ENCODE peak calls at places on chromosome 1, in five cellular contexts. One of them, this sample, is unnamed.

GRCh38 chr1:25131794-25132193 is 100.5 kb downstream of the SYF2 start:
- DNase-seq in epithelial cell of esophagus: no peak
- DNase-seq in fibroblast of the aortic adventitia: no peak
- DNase-seq in body of pancreas: no peak
- DNase-seq in psoas muscle: no peak
- DNase-seq in this sample: no peak

GRCh38 chr1:15358565-15359133 is 51.0 kb upstream of the EFHD2 start:
- DNase-seq in epithelial cell of esophagus: no peak
- DNase-seq in fibroblast of the aortic adventitia: no peak
- DNase-seq in body of pancreas: no peak
- DNase-seq in psoas muscle: no peak
- DNase-seq in this sample: no peak

GRCh38 chr1:24966724-24967346 is 36.8 kb upstream of the RUNX3 start:
- DNase-seq in epithelial cell of esophagus: peak; percentile 91
- DNase-seq in fibroblast of the aortic adventitia: peak; percentile 56
- DNase-seq in body of pancreas: peak; percentile 47
- DNase-seq in psoas muscle: peak; percentile 40
- DNase-seq in this sample: peak; percentile 65

GRCh38 chr1:64624446-64624766 is 120.5 kb upstream of the RAVER2 start:
- DNase-seq in epithelial cell of esophagus: peak; percentile 43
- DNase-seq in fibroblast of the aortic adventitia: peak; percentile 48
- DNase-seq in body of pancreas: peak; percentile 27
- DNase-seq in psoas muscle: no peak
- DNase-seq in this sample: peak; percentile 87

GRCh38 chr1:41032147-41032546 is 10.6 kb upstream of the SLFNL1 start:
- DNase-seq in epithelial cell of esophagus: no peak
- DNase-seq in fibroblast of the aortic adventitia: no peak
- DNase-seq in body of pancreas: no peak
- DNase-seq in psoas muscle: no peak
- DNase-seq in this sample: no peak

GRCh38 chr1:23576338-23577055 is 17.2 kb upstream of the ID3 start:
- DNase-seq in epithelial cell of esophagus: no peak
- DNase-seq in fibroblast of the aortic adventitia: peak; percentile 42
- DNase-seq in body of pancreas: no peak
- DNase-seq in psoas muscle: no peak
- DNase-seq in this sample: no peak

GRCh38 chr1:33178836-33179439 is 2.9 kb downstream of the TRIM62 start:
- DNase-seq in epithelial cell of esophagus: no peak
- DNase-seq in fibroblast of the aortic adventitia: no peak
- DNase-seq in body of pancreas: no peak
- DNase-seq in psoas muscle: no peak
- DNase-seq in this sample: no peak

GRCh38 chr1:165828103-165828558 is 717 bp downstream of the UCK2 start:
- DNase-seq in epithelial cell of esophagus: peak; percentile 38
- DNase-seq in fibroblast of the aortic adventitia: peak; percentile 19
- DNase-seq in body of pancreas: peak; percentile 38
- DNase-seq in psoas muscle: peak; percentile 65
- DNase-seq in this sample: no peak

GRCh38 chr1:78281580-78281979 is 209.2 kb upstream of the PTGFR start:
- DNase-seq in epithelial cell of esophagus: no peak
- DNase-seq in fibroblast of the aortic adventitia: peak; percentile 20
- DNase-seq in body of pancreas: no peak
- DNase-seq in psoas muscle: no peak
- DNase-seq in this sample: no peak
- H3K4me3 ChIP-seq in epithelial cell of esophagus: no peak overlapping the region
- H3K4me3 ChIP-seq in fibroblast of the aortic adventitia: no peak overlapping the region
- H3K4me3 ChIP-seq in body of pancreas: no peak overlapping the region
- H3K4me3 ChIP-seq in psoas muscle: no peak overlapping the region
- H3K4me3 ChIP-seq in this sample: no peak overlapping the region

GRCh38 chr1:36094621-36095061 is 5.9 kb downstream of the ADPRS start:
- DNase-seq in epithelial cell of esophagus: no peak
- DNase-seq in fibroblast of the aortic adventitia: peak; percentile 66
- DNase-seq in body of pancreas: no peak
- DNase-seq in psoas muscle: peak; percentile 46
- DNase-seq in this sample: no peak
- H3K4me3 ChIP-seq in epithelial cell of esophagus: no peak overlapping the region
- H3K4me3 ChIP-seq in fibroblast of the aortic adventitia: no peak overlapping the region
- H3K4me3 ChIP-seq in body of pancreas: no peak overlapping the region
- H3K4me3 ChIP-seq in psoas muscle: no peak overlapping the region
- H3K4me3 ChIP-seq in this sample: no peak overlapping the region

GRCh38 chr1:226884966-226885820 is 14.8 kb downstream of the PSEN2 start:
- DNase-seq in epithelial cell of esophagus: no peak
- DNase-seq in fibroblast of the aortic adventitia: no peak
- DNase-seq in body of pancreas: no peak
- DNase-seq in psoas muscle: no peak
- DNase-seq in this sample: no peak

GRCh38 chr1:226887006-226887405 is 16.6 kb downstream of the PSEN2 start:
- DNase-seq in epithelial cell of esophagus: no peak
- DNase-seq in fibroblast of the aortic adventitia: no peak
- DNase-seq in body of pancreas: no peak
- DNase-seq in psoas muscle: no peak
- DNase-seq in this sample: no peak

GRCh38 chr1:226888021-226888420 is 17.6 kb downstream of the PSEN2 start:
- DNase-seq in epithelial cell of esophagus: no peak
- DNase-seq in fibroblast of the aortic adventitia: no peak
- DNase-seq in body of pancreas: no peak
- DNase-seq in psoas muscle: no peak
- DNase-seq in this sample: no peak

GRCh38 chr1:226884116-226884515 is 13.7 kb downstream of the PSEN2 start:
- DNase-seq in epithelial cell of esophagus: peak; percentile 47
- DNase-seq in fibroblast of the aortic adventitia: no peak
- DNase-seq in body of pancreas: no peak
- DNase-seq in psoas muscle: no peak
- DNase-seq in this sample: no peak

GRCh38 chr1:226886142-226886901 is 15.9 kb downstream of the PSEN2 start:
- DNase-seq in epithelial cell of esophagus: no peak
- DNase-seq in fibroblast of the aortic adventitia: no peak
- DNase-seq in body of pancreas: no peak
- DNase-seq in psoas muscle: no peak
- DNase-seq in this sample: no peak
- H3K4me3 ChIP-seq in epithelial cell of esophagus: no peak overlapping the region
- H3K4me3 ChIP-seq in fibroblast of the aortic adventitia: no peak overlapping the region
- H3K4me3 ChIP-seq in body of pancreas: no peak overlapping the region
- H3K4me3 ChIP-seq in psoas muscle: no peak overlapping the region
- H3K4me3 ChIP-seq in this sample: no peak overlapping the region

DNA sequence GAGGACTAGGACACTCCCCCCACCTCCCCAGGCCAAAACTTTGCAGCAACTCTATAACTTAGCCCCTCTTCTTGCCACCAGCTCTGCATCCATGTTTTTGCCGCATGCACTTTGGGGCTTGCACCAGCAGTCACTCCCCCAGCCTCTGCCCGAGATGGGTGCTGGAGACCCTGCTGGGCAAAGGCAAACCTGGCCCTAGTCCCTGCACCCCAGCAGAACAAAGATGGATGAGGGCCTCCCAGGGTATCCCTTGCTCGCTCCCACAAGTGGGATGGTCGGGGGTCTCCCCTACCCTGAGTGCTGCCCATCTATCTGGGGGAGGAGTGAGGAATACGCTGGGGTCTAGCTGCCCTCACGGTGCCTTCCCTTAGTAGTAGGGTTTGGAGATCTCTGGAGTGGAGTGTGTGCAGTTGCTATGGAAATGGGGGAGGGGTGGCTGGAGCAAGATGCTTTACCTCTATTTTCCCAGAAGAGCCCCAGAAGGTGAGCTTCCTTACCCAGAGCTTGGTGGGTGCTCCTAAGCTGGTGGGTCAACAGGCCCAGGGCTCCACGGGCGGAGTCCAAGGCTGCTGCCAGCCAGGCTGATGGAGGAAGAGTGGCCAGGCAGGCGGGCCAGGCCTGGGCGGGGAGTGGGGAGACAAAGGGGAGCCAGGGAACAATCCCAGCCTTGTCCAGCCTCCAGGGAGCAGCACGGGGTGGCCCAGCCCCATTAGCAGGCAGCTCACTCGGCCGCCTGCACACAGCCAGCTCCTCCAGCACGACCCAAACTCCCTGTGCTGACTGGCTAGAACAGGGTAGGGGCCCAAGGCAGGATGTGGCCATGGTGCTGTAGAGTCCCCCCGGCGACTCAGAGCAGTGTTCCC is at the start of gene PAQR6:
- DNase-seq in epithelial cell of esophagus: no peak
- DNase-seq in fibroblast of the aortic adventitia: no peak
- DNase-seq in body of pancreas: peak; percentile 34
- DNase-seq in psoas muscle: peak; percentile 29
- DNase-seq in this sample: no peak
- H3K4me3 ChIP-seq in epithelial cell of esophagus: no peak within 1 kb of the TSS
- H3K4me3 ChIP-seq in fibroblast of the aortic adventitia: no peak within 1 kb of the TSS
- H3K4me3 ChIP-seq in body of pancreas: no peak within 1 kb of the TSS
- H3K4me3 ChIP-seq in psoas muscle: no peak within 1 kb of the TSS
- H3K4me3 ChIP-seq in this sample: no peak within 1 kb of the TSS

DNA sequence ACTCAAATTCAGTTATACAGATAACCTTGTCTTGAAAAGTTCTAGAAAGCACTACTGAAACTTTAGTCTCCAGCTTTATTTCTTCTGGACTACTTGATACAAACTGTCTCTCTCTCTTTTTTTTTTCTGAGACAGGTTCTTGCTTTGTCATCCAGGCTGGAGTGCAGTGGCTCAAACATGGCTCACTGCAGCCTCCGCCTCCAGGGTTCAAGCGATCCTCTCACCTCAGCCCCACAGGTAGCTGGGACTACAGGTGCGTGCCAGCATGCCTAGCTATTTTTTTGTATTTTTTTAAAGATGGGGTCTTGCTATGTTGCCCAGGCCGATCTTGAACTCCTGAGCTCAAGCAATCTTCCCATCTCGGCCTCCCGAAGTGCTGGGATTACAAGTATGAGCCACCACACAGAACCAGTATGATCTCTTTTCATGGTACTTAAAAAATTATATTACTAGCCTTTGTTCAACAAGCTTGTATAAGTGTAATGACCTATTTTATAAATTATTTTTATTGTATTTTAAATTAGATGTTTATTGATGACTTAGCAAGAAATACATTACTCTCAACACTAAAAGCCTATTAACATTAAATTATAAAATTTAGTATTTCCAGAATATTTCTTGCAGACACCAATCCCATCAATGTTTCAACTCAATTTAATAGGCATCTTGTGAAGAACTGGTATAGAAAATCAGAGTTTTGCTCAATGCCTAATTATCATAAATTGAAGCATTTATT is 36.1 kb upstream of the MTF2 start:
- DNase-seq in epithelial cell of esophagus: no peak
- DNase-seq in fibroblast of the aortic adventitia: no peak
- DNase-seq in body of pancreas: no peak
- DNase-seq in psoas muscle: no peak
- DNase-seq in this sample: no peak
- H3K4me3 ChIP-seq in epithelial cell of esophagus: no peak overlapping the region
- H3K4me3 ChIP-seq in fibroblast of the aortic adventitia: no peak overlapping the region
- H3K4me3 ChIP-seq in body of pancreas: no peak overlapping the region
- H3K4me3 ChIP-seq in psoas muscle: no peak overlapping the region
- H3K4me3 ChIP-seq in this sample: no peak overlapping the region

DNA sequence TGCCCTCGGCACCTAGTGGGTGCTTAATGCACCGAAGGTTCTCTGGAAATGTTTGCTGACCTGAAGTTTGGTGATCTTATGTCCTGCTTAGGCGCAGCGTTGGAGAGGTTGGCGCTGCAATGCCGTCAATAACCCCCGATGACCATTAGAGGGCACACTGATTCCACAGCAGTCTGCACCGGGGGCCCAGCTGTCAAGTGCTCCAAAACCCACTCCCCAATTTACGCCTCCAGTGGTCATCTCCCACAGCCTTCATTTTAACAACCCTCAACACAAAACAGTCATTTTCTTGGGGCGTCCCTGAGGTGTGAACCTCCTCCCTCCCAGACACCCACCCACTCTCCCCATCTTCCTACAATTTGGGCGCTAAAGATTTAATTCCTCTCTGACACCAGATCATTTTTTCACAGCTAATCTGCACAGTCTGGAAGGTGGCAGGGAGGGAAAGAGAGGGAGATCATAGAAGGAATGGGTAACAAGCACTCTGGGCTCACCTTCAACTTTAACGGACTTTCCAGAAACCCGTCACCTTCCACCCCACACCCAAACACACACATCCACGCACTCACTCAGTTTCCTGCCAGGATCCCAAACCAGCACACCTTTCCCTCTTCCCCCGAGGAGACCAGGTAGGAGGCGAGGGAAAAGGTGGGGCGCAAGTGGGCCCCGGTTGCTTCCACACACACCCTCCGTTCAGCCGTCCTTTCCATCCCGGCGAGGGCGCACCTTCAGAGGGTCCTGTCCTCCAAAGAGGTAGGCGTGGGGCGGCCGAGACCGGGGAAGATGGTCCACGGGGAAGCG is 570 bp upstream of the NPR1 start:
- DNase-seq in epithelial cell of esophagus: peak; percentile 64
- DNase-seq in fibroblast of the aortic adventitia: peak; percentile 63
- DNase-seq in body of pancreas: peak; percentile 47
- DNase-seq in psoas muscle: peak; percentile 70
- DNase-seq in this sample: no peak
- H3K4me3 ChIP-seq in epithelial cell of esophagus: peak overlapping the region; percentile 25
- H3K4me3 ChIP-seq in fibroblast of the aortic adventitia: peak overlapping the region; percentile 50
- H3K4me3 ChIP-seq in body of pancreas: no peak overlapping the region
- H3K4me3 ChIP-seq in psoas muscle: peak overlapping the region; percentile 70
- H3K4me3 ChIP-seq in this sample: peak overlapping the region; percentile 41

DNA sequence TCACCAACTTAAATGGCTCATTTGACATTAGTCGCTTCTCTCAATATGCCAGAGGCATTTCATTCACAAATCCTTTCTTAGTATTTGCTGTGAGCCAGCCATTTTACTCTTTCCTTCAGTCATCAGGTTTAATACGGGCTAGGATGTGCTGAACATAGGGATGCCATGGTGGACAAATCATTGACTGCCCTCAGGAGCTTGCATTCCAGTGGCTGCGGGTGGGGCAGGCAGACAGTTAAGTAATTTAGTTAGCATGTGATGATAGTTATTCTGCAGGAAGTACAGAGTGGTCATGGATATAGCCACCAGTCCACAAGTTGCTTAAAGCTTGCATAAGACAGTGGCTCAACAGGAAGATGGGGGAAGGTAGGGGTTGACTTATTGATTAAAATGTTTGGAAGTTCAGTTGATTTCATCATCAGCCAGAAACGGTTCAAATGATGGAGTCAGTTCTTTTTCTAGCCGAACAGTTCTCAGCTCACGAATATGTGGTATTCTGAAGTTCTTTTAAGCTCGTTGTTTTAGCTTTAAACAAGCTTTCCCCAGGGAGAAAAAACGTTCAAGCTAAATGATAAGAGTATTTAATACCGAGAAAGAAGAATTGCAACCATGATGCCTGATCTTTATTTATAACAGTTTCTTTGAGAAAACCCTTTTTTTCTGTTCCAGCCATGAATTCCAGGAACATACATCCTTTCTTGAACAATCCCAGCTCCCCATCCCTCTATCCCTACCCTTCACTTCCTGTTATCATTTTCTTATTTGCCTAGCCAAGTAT is 1.4 kb downstream of the SLC22A15 start:
- DNase-seq in epithelial cell of esophagus: peak; percentile 97
- DNase-seq in fibroblast of the aortic adventitia: peak; percentile 82
- DNase-seq in body of pancreas: peak; percentile 36
- DNase-seq in psoas muscle: no peak
- DNase-seq in this sample: peak; percentile 66
- H3K4me3 ChIP-seq in epithelial cell of esophagus: peak overlapping the region; percentile 68
- H3K4me3 ChIP-seq in fibroblast of the aortic adventitia: peak overlapping the region; percentile 69
- H3K4me3 ChIP-seq in body of pancreas: no peak overlapping the region
- H3K4me3 ChIP-seq in psoas muscle: peak overlapping the region; percentile 64
- H3K4me3 ChIP-seq in this sample: peak overlapping the region; percentile 59

This sample was measured in skeletal muscle cell.